ENCODE peak calls at places on chromosomes 7 and 10, in four cellular contexts. D is CD4-positive, alpha-beta T cell; H is NCI-H510A; J is osteocyte. K is an unnamed sample.

GRCh38 chr10:92239600-92240288 is 51.1 kb downstream of the CPEB3 start:
- DNase-seq in D (no peak), J (peak), H (peak), K (peak)

GRCh38 chr7:17444673-17445072 is 146.2 kb downstream of the AHR start:
- DNase-seq in D (no peak), J (no peak), H (no peak), K (no peak)

GRCh38 chr7:6226194-6226799 is 46.1 kb downstream of the CYTH3 start:
- DNase-seq in D (no peak), H (no peak), J (no peak), K (no peak)

GRCh38 chr7:80722596-80723141 is 84.2 kb downstream of the CD36 start:
- DNase-seq in H (no peak), J (no peak), D (no peak), K (peak)

GRCh38 chr10:44366936-44367630 is 17.8 kb downstream of the CXCL12 start:
- DNase-seq in D (no peak), J (no peak), H (no peak), K (no peak)

GRCh38 chr7:322111-322671 is 32.2 kb downstream of the FOXL3 start:
- DNase-seq in J (peak), D (peak), H (no peak), K (no peak)

GRCh38 chr7:105719919-105720318 is 138.6 kb upstream of the EFCAB10 start:
- DNase-seq in H (no peak), D (no peak), J (no peak), K (no peak)

GRCh38 chr10:3192856-3193635 is 20.5 kb upstream of the PITRM1 start:
- DNase-seq in D (peak), J (peak), H (no peak), K (no peak)

GRCh38 chr10:31808258-31809218 is 120.1 kb downstream of the ARHGAP12 start:
- DNase-seq in D (no peak), J (no peak), H (no peak), K (no peak)

GRCh38 chr7:45421096-45421495 is 153.1 kb upstream of the ADCY1 start:
- DNase-seq in D (no peak), J (no peak), H (no peak), K (no peak)